ENCODE peak calls at places on chromosomes 1 and 21, in eight cellular contexts. One of them, this sample, is unnamed.

GRCh38 chr1:199490804-199491527 is 536.5 kb upstream of the NR5A2 start:
- DNase-seq in CD8-positive, alpha-beta T cell: no peak
- DNase-seq in naive thymus-derived CD8-positive, alpha-beta T cell: no peak
- DNase-seq in GM18507: no peak
- DNase-seq in cardiac septum: no peak
- DNase-seq in GM04504: peak
- DNase-seq in WTC11: no peak
- DNase-seq in AG08395: no peak
- DNase-seq in this sample: no peak

GRCh38 chr1:200490183-200490582 is 80.3 kb upstream of the ZNF281 start:
- DNase-seq in AG08395: no peak
- DNase-seq in CD8-positive, alpha-beta T cell: no peak
- DNase-seq in cardiac septum: no peak
- DNase-seq in naive thymus-derived CD8-positive, alpha-beta T cell: no peak
- DNase-seq in WTC11: no peak
- DNase-seq in GM04504: no peak
- DNase-seq in GM18507: no peak
- DNase-seq in this sample: no peak

GRCh38 chr1:109783436-109783835 is 19.7 kb upstream of the EPS8L3 start:
- DNase-seq in WTC11: no peak
- DNase-seq in AG08395: peak
- DNase-seq in cardiac septum: no peak
- DNase-seq in GM18507: no peak
- DNase-seq in CD8-positive, alpha-beta T cell: no peak
- DNase-seq in GM04504: peak
- DNase-seq in naive thymus-derived CD8-positive, alpha-beta T cell: no peak
- DNase-seq in this sample: peak

GRCh38 chr21:26851109-26851944 is 6.1 kb upstream of the ADAMTS1 start:
- DNase-seq in AG08395: no peak
- DNase-seq in GM04504: no peak
- DNase-seq in cardiac septum: no peak
- DNase-seq in GM18507: no peak
- DNase-seq in CD8-positive, alpha-beta T cell: no peak
- DNase-seq in WTC11: no peak
- DNase-seq in naive thymus-derived CD8-positive, alpha-beta T cell: no peak
- DNase-seq in this sample: no peak

GRCh38 chr1:31703431-31704260 is at the start of gene COL16A1:
- DNase-seq in AG08395: peak
- DNase-seq in GM04504: no peak
- DNase-seq in cardiac septum: peak
- DNase-seq in WTC11: peak
- DNase-seq in CD8-positive, alpha-beta T cell: no peak
- DNase-seq in naive thymus-derived CD8-positive, alpha-beta T cell: no peak
- DNase-seq in GM18507: no peak
- DNase-seq in this sample: peak

GRCh38 chr1:116738673-116739370 is 15.4 kb upstream of the CD2 start:
- DNase-seq in AG08395: no peak
- DNase-seq in GM18507: peak
- DNase-seq in GM04504: no peak
- DNase-seq in cardiac septum: no peak
- DNase-seq in naive thymus-derived CD8-positive, alpha-beta T cell: peak
- DNase-seq in CD8-positive, alpha-beta T cell: peak
- DNase-seq in WTC11: no peak
- DNase-seq in this sample: no peak

GRCh38 chr1:35499652-35500176 is 57.5 kb downstream of the KIAA0319L start:
- DNase-seq in CD8-positive, alpha-beta T cell: peak
- DNase-seq in GM04504: no peak
- DNase-seq in cardiac septum: no peak
- DNase-seq in WTC11: no peak
- DNase-seq in GM18507: no peak
- DNase-seq in AG08395: no peak
- DNase-seq in naive thymus-derived CD8-positive, alpha-beta T cell: no peak
- DNase-seq in this sample: no peak

GRCh38 chr1:2277741-2278488 is 49.8 kb downstream of the SKI start:
- DNase-seq in GM18507: no peak
- DNase-seq in WTC11: no peak
- DNase-seq in GM04504: no peak
- DNase-seq in CD8-positive, alpha-beta T cell: no peak
- DNase-seq in naive thymus-derived CD8-positive, alpha-beta T cell: no peak
- DNase-seq in AG08395: no peak
- DNase-seq in cardiac septum: no peak
- DNase-seq in this sample: no peak

GRCh38 chr21:15058718-15059316 is 6.0 kb downstream of the NRIP1 start:
- DNase-seq in GM18507: no peak
- DNase-seq in naive thymus-derived CD8-positive, alpha-beta T cell: no peak
- DNase-seq in CD8-positive, alpha-beta T cell: no peak
- DNase-seq in AG08395: peak
- DNase-seq in cardiac septum: no peak
- DNase-seq in GM04504: no peak
- DNase-seq in WTC11: no peak
- DNase-seq in this sample: no peak

GRCh38 chr1:237759371-237759770 is 131.4 kb downstream of the ZP4 start:
- DNase-seq in WTC11: no peak
- DNase-seq in cardiac septum: no peak
- DNase-seq in GM18507: no peak
- DNase-seq in naive thymus-derived CD8-positive, alpha-beta T cell: no peak
- DNase-seq in AG08395: no peak
- DNase-seq in GM04504: no peak
- DNase-seq in CD8-positive, alpha-beta T cell: no peak
- DNase-seq in this sample: no peak

GRCh38 chr1:222613627-222614026 is 4.3 kb upstream of the MIA3 start:
- DNase-seq in GM04504: no peak
- DNase-seq in WTC11: no peak
- DNase-seq in GM18507: no peak
- DNase-seq in AG08395: no peak
- DNase-seq in cardiac septum: no peak
- DNase-seq in naive thymus-derived CD8-positive, alpha-beta T cell: no peak
- DNase-seq in CD8-positive, alpha-beta T cell: no peak
- DNase-seq in this sample: no peak

GRCh38 chr1:94501925-94502324 is 39.6 kb downstream of the F3 start:
- DNase-seq in GM18507: no peak
- DNase-seq in AG08395: no peak
- DNase-seq in CD8-positive, alpha-beta T cell: no peak
- DNase-seq in GM04504: no peak
- DNase-seq in naive thymus-derived CD8-positive, alpha-beta T cell: no peak
- DNase-seq in WTC11: no peak
- DNase-seq in cardiac septum: no peak
- DNase-seq in this sample: no peak